ENCODE peak calls at places on chromosomes 3 and 15, in ten cellular contexts. J is GM13976; O is cardiac muscle cell; Z is stimulated activated CD8-positive, alpha-beta memory T cell treated with anti-CD3 and anti-CD28 coated beads, Interleukin-4, amount 100 ng/mL, for 48 hours; Q is astrocyte; N is neural progenitor cell; C is AG04450; A is amniotic stem cell; V is SK-MEL-5; G is NCI-H1436. W is an unnamed sample.

GRCh38 chr3:38036286-38036685 is 2.7 kb upstream of the DLEC1 start:
- DNase-seq in Z (no peak), J (no peak), V (no peak), Q (no peak), C (no peak), N (no peak), A (no peak), O (no peak), G (no peak), W (no peak)

GRCh38 chr15:99677540-99678134 is 55.6 kb downstream of the LYSMD4 start:
- DNase-seq in C (no peak), O (no peak), N (no peak), Q (no peak), A (no peak), G (no peak), J (peak), V (no peak), Z (no peak), W (peak)

GRCh38 chr15:26070095-26070532 is 207.0 kb upstream of the ATP10A start:
- DNase-seq in Z (no peak), J (no peak), G (no peak), Q (no peak), C (no peak), O (no peak), V (no peak), A (no peak), N (no peak), W (no peak)

GRCh38 chr3:159605776-159606175 is 382.9 kb upstream of the IL12A start:
- DNase-seq in C (no peak), A (no peak), J (no peak), O (no peak), V (no peak), G (no peak), Z (no peak), Q (no peak), N (no peak), W (no peak)

GRCh38 chr3:75329713-75330112 is 334.4 kb upstream of the FRG2C start:
- DNase-seq in A (no peak), C (no peak), J (no peak), O (no peak), N (peak), Q (peak), G (no peak), Z (no peak), V (no peak), W (no peak)

GRCh38 chr15:34714476-34715121 is 40.2 kb downstream of the GJD2 start:
- DNase-seq in C (no peak), V (no peak), Q (no peak), G (no peak), Z (no peak), A (no peak), N (no peak), J (no peak), O (no peak), W (no peak)

GRCh38 chr3:30349507-30349906 is 256.9 kb upstream of the TGFBR2 start:
- DNase-seq in V (no peak), C (no peak), A (no peak), Z (no peak), J (no peak), Q (no peak), N (peak), G (no peak), O (no peak), W (no peak)

GRCh38 chr3:188259191-188259590 is 105.2 kb downstream of the LPP start:
- DNase-seq in N (no peak), G (no peak), Q (no peak), V (no peak), J (no peak), C (no peak), A (no peak), O (no peak), Z (no peak), W (no peak)

GRCh38 chr15:81001180-81002003 is 669 bp downstream of the TLNRD1 start:
- DNase-seq in J (peak), C (no peak), Q (peak), Z (peak), V (no peak), A (no peak), O (peak), N (peak), G (no peak), W (peak)

GRCh38 chr3:39125837-39126500 is 18.5 kb downstream of the TTC21A start:
- DNase-seq in C (no peak), A (no peak), O (no peak), Q (no peak), Z (no peak), G (no peak), V (no peak), J (no peak), N (no peak), W (no peak)

GRCh38 chr3:143538577-143538981 is 309.7 kb downstream of the SLC9A9 start:
- DNase-seq in V (no peak), C (no peak), G (no peak), A (no peak), Z (no peak), O (no peak), Q (peak), N (no peak), J (peak), W (peak)

GRCh38 chr3:45978348-45978747 is 17.3 kb downstream of the FYCO1 start:
- DNase-seq in G (no peak), A (no peak), V (no peak), N (no peak), Z (peak), J (no peak), O (no peak), C (no peak), Q (no peak), W (no peak)

GRCh38 chr3:68363801-68364200 is 568.5 kb downstream of the TAFA4 start:
- DNase-seq in V (no peak), Z (no peak), G (no peak), Q (no peak), C (no peak), J (no peak), O (no peak), N (no peak), A (no peak), W (no peak)

GRCh38 chr3:142495103-142495502 is 47.3 kb upstream of the XRN1 start:
- DNase-seq in V (no peak), C (no peak), G (no peak), N (no peak), Z (no peak), A (no peak), J (no peak), Q (no peak), O (no peak), W (no peak)

GRCh38 chr3:132660745-132661067 is 577 bp downstream of the UBA5 start:
- DNase-seq in V (no peak), G (no peak), Q (peak), A (no peak), C (no peak), Z (no peak), N (no peak), O (no peak), J (no peak), W (peak)

GRCh38 chr15:70036585-70037343 is 61.0 kb downstream of the TLE3 start:
- DNase-seq in Z (no peak), O (no peak), C (no peak), A (no peak), J (peak), Q (no peak), G (no peak), V (no peak), N (no peak), W (no peak)

GRCh38 chr15:68693071-68693470 is 114.3 kb downstream of the CORO2B start:
- DNase-seq in Z (no peak), V (no peak), O (no peak), C (no peak), N (no peak), J (no peak), A (no peak), G (no peak), Q (no peak), W (peak)

GRCh38 chr3:182906036-182906435 is 74.3 kb downstream of the DCUN1D1 start:
- DNase-seq in G (no peak), V (no peak), J (no peak), Q (no peak), C (no peak), N (no peak), A (no peak), Z (no peak), O (no peak), W (no peak)

GRCh38 chr3:174346571-174346970 is 512.6 kb upstream of the NAALADL2 start:
- DNase-seq in V (peak), N (no peak), Z (no peak), G (no peak), O (no peak), C (no peak), J (no peak), Q (no peak), A (no peak), W (no peak)

GRCh38 chr3:179624471-179624870 is 19.9 kb downstream of the NDUFB5 start:
- DNase-seq in G (no peak), C (no peak), N (no peak), J (no peak), Z (no peak), V (no peak), Q (peak), A (no peak), O (no peak), W (peak)

GRCh38 chr15:99163271-99164062 is 58.6 kb downstream of the SYNM start:
- DNase-seq in G (no peak), V (peak), Q (peak), Z (no peak), A (no peak), J (no peak), C (no peak), O (no peak), N (no peak), W (no peak)

GRCh38 chr3:69558912-69559311 is 173.0 kb upstream of the FRMD4B start:
- DNase-seq in G (no peak), Z (no peak), C (no peak), A (no peak), V (no peak), N (no peak), J (no peak), O (no peak), Q (no peak), W (no peak)

GRCh38 chr15:99720533-99720932 is 12.7 kb downstream of the LYSMD4 start:
- DNase-seq in N (no peak), C (no peak), Q (no peak), O (no peak), G (no peak), Z (no peak), J (no peak), V (no peak), A (no peak), W (no peak)

W was measured in fibroblast of lung.